ENCODE peak calls at places on chromosomes 6 and 20, in nine cellular contexts. J, Y, D, K, O, H, F, Z and T are unnamed samples.

GRCh38 chr20:7702141-7702540 is 238.1 kb downstream of the HAO1 start:
- DNase-seq in Y (no peak), D (no peak), J (peak), O (no peak), H (no peak), K (no peak), Z (no peak), F (no peak), T (no peak)

GRCh38 chr6:128461517-128461916 is 58.9 kb downstream of the PTPRK start:
- DNase-seq in O (no peak), F (no peak), Z (no peak), Y (no peak), D (no peak), H (no peak), J (no peak), K (no peak), T (no peak)

GRCh38 chr6:134034478-134034877 is 17.9 kb downstream of the SLC2A12 start:
- DNase-seq in Z (no peak), K (no peak), J (no peak), O (no peak), F (no peak), Y (no peak), H (no peak), D (no peak), T (no peak)

GRCh38 chr20:53786445-53787267 is 193.0 kb upstream of the ZNF217 start:
- DNase-seq in K (no peak), F (peak), H (no peak), Y (no peak), O (no peak), Z (peak), J (peak), D (peak), T (peak)

GRCh38 chr6:132893772-132894490 is 79.6 kb downstream of the RPS12 start:
- DNase-seq in D (no peak), J (no peak), K (no peak), F (no peak), H (no peak), O (peak), Z (no peak), Y (no peak), T (no peak)

GRCh38 chr6:54988576-54988975 is 142.0 kb downstream of the FAM83B start:
- DNase-seq in H (no peak), J (no peak), Z (peak), Y (no peak), K (no peak), D (no peak), F (no peak), O (no peak), T (no peak)

GRCh38 chr6:157834549-157834948 is 11.5 kb downstream of the SNX9 start:
- DNase-seq in H (no peak), F (no peak), K (no peak), J (no peak), Z (no peak), Y (no peak), O (no peak), D (no peak), T (no peak)

GRCh38 chr6:44043036-44043478 is 84.2 kb downstream of the MRPL14 start:
- DNase-seq in K (no peak), F (no peak), J (peak), O (no peak), Z (peak), H (no peak), D (no peak), Y (no peak), T (peak)

GRCh38 chr6:145745861-145746260 is 10.5 kb upstream of the EPM2A start:
- DNase-seq in O (no peak), F (no peak), D (no peak), J (no peak), H (no peak), K (no peak), Z (no peak), Y (no peak), T (no peak)

GRCh38 chr20:61674051-61674450 is 391.6 kb downstream of the TAF4 start:
- DNase-seq in O (no peak), K (no peak), Z (no peak), H (no peak), Y (no peak), F (no peak), D (no peak), J (no peak), T (no peak)

GRCh38 chr6:3455490-3456394 is 1.1 kb downstream of the SLC22A23 start:
- DNase-seq in Y (peak), J (peak), H (peak), D (no peak), K (no peak), Z (no peak), O (peak), F (no peak), T (peak)

GRCh38 chr6:71855406-71855805 is 30.9 kb upstream of the RIMS1 start:
- DNase-seq in D (peak), K (peak), O (no peak), H (no peak), J (peak), Z (peak), F (no peak), Y (no peak), T (no peak)

GRCh38 chr6:4388675-4389074 is 253.3 kb upstream of the ECI2 start:
- DNase-seq in H (peak), F (no peak), K (no peak), D (no peak), O (no peak), Z (no peak), J (peak), Y (peak), T (no peak)

GRCh38 chr6:149701699-149702098 is 16.2 kb downstream of the LATS1 start:
- DNase-seq in H (no peak), J (peak), K (no peak), D (no peak), F (no peak), Y (peak), O (no peak), Z (no peak), T (no peak)

GRCh38 chr20:17662333-17663039 is 19.6 kb downstream of the RRBP1 start:
- DNase-seq in H (no peak), D (no peak), J (peak), Z (no peak), F (no peak), K (no peak), Y (no peak), O (no peak), T (no peak)

GRCh38 chr20:38315290-38315966 is 11.5 kb downstream of the BPI start:
- DNase-seq in K (no peak), Y (no peak), Z (peak), F (no peak), H (peak), J (peak), D (no peak), O (peak), T (no peak)

GRCh38 chr6:83890520-83890919 is 31.0 kb downstream of the CYB5R4 start:
- DNase-seq in D (no peak), F (no peak), O (no peak), Y (no peak), J (no peak), Z (no peak), H (no peak), K (no peak), T (no peak)

GRCh38 chr20:35342154-35342769 is 50.0 kb upstream of the FAM83C start:
- DNase-seq in D (no peak), J (no peak), K (no peak), H (peak), Z (no peak), O (no peak), Y (peak), F (no peak), T (no peak)

GRCh38 chr6:27679968-27680694 is 207.2 kb upstream of the ZNF184 start:
- DNase-seq in D (no peak), Z (no peak), F (no peak), Y (peak), K (no peak), H (peak), J (no peak), O (no peak), T (no peak)

GRCh38 chr20:14189794-14190402 is 147.5 kb downstream of the FLRT3 start:
- DNase-seq in H (peak), K (peak), F (peak), Z (peak), D (peak), Y (peak), O (peak), J (peak), T (peak)

GRCh38 chr20:15081301-15081700 is 743.9 kb upstream of the FLRT3 start:
- DNase-seq in K (no peak), D (no peak), J (no peak), F (no peak), Z (no peak), H (no peak), Y (no peak), O (no peak), T (no peak)

GRCh38 chr20:52305843-52306242 is 114.3 kb upstream of the ZFP64 start:
- DNase-seq in Z (no peak), J (no peak), D (no peak), F (no peak), Y (no peak), K (no peak), O (no peak), H (no peak), T (no peak)

GRCh38 chr6:128249429-128249828 is 271.0 kb downstream of the PTPRK start:
- DNase-seq in H (no peak), F (no peak), J (no peak), O (no peak), Z (no peak), Y (no peak), K (no peak), D (no peak), T (no peak)

GRCh38 chr6:149925253-149925973 is 2.5 kb upstream of the RAET1G start:
- DNase-seq in F (no peak), K (no peak), O (peak), Y (peak), J (peak), Z (no peak), D (no peak), H (peak), T (peak)

GRCh38 chr20:32466739-32467505 is 108.8 kb downstream of the ASXL1 start:
- DNase-seq in F (no peak), H (no peak), O (no peak), D (no peak), K (no peak), Y (no peak), Z (no peak), J (no peak), T (no peak)

GRCh38 chr6:2763876-2764540 is 1.2 kb upstream of the WRNIP1 start:
- DNase-seq in Y (peak), J (no peak), F (no peak), D (no peak), H (no peak), K (no peak), Z (no peak), O (peak), T (no peak)

GRCh38 chr6:124963416-124964083 is 1.3 kb downstream of the RNF217 start:
- DNase-seq in K (no peak), Y (peak), H (no peak), Z (peak), D (no peak), O (no peak), F (no peak), J (peak), T (peak)

GRCh38 chr6:137451926-137452325 is 42.3 kb downstream of the OLIG3 start:
- DNase-seq in H (no peak), O (no peak), F (no peak), J (peak), Z (peak), Y (no peak), D (no peak), K (no peak), T (no peak)

GRCh38 chr6:73704260-73704659 is 8.3 kb downstream of the CD109 start:
- DNase-seq in D (no peak), K (no peak), F (peak), J (peak), O (no peak), Y (no peak), H (no peak), Z (peak), T (peak)

GRCh38 chr6:53033764-53034163 is 31.4 kb upstream of the FBXO9 start:
- DNase-seq in Y (no peak), K (no peak), F (no peak), J (peak), Z (peak), H (no peak), O (no peak), D (no peak), T (no peak)

GRCh38 chr20:32681175-32682084 is 7.7 kb upstream of the C20orf203 start:
- DNase-seq in J (no peak), Z (peak), O (peak), F (no peak), K (peak), Y (peak), D (peak), H (peak), T (peak)

GRCh38 chr6:161010418-161010817 is 18.8 kb downstream of the MAP3K4 start:
- DNase-seq in K (no peak), O (no peak), Y (no peak), J (peak), D (no peak), F (no peak), Z (peak), H (no peak), T (no peak)

GRCh38 chr6:108200631-108201030 is 34.8 kb downstream of the NR2E1 start:
- DNase-seq in F (peak), D (no peak), Y (no peak), H (no peak), J (no peak), Z (peak), O (no peak), K (no peak), T (peak)

GRCh38 chr6:17798477-17798876 is 91.8 kb upstream of the NUP153 start:
- DNase-seq in H (no peak), K (no peak), Y (no peak), O (no peak), J (no peak), Z (no peak), F (no peak), D (no peak), T (no peak)

GRCh38 chr6:16324622-16325225 is 86.3 kb downstream of the GMPR start:
- DNase-seq in Y (peak), D (no peak), J (no peak), F (no peak), H (no peak), Z (peak), O (no peak), K (no peak), T (no peak)

GRCh38 chr6:84082693-84083265 is 49.2 kb downstream of the MRAP2 start:
- DNase-seq in H (peak), O (no peak), D (no peak), Y (peak), K (no peak), F (no peak), J (no peak), Z (no peak), T (no peak)

GRCh38 chr6:57257911-57258541 is 35.9 kb upstream of the RAB23 start:
- DNase-seq in J (peak), F (no peak), H (no peak), D (no peak), O (no peak), Y (peak), Z (no peak), K (no peak), T (no peak)

GRCh38 chr6:27144740-27145079 is 102.8 kb upstream of the PRSS16 start:
- DNase-seq in Y (no peak), Z (no peak), O (no peak), D (peak), J (no peak), H (peak), K (no peak), F (no peak), T (no peak)

GRCh38 chr20:13017235-13017634 is 8.5 kb downstream of the SPTLC3 start:
- DNase-seq in Y (no peak), H (no peak), O (no peak), D (no peak), F (no peak), J (peak), K (no peak), Z (no peak), T (peak)

GRCh38 chr6:170265655-170266054 is 25.2 kb downstream of the DLL1 start:
- DNase-seq in F (peak), Y (no peak), Z (peak), K (no peak), O (no peak), H (no peak), J (no peak), D (no peak), T (peak)
- H3K4me2 ChIP-seq in F (peak), Y (no peak), Z (peak), K (no peak), O (no peak), H (peak), J (no peak), D (no peak), T (peak)

GRCh38 chr6:168035098-168035660 is 37.7 kb downstream of the KIF25 start:
- DNase-seq in O (peak), F (no peak), J (peak), Y (peak), Z (peak), D (no peak), H (peak), K (no peak), T (peak)

GRCh38 chr6:168031411-168032382 is 34.2 kb downstream of the KIF25 start:
- DNase-seq in Y (no peak), Z (no peak), J (peak), O (no peak), K (no peak), H (no peak), F (no peak), D (no peak), T (no peak)

GRCh38 chr6:168032383-168032760 is 34.9 kb downstream of the KIF25 start:
- DNase-seq in J (peak), D (no peak), F (no peak), Z (peak), K (no peak), Y (no peak), H (peak), O (no peak), T (peak)

GRCh38 chr6:168034537-168034936 is 37.1 kb downstream of the KIF25 start:
- DNase-seq in J (no peak), F (no peak), O (no peak), K (no peak), Y (no peak), Z (no peak), D (no peak), H (peak), T (no peak)

GRCh38 chr6:168033791-168034190 is 36.3 kb downstream of the KIF25 start:
- DNase-seq in D (no peak), F (no peak), O (no peak), H (no peak), Y (no peak), Z (no peak), J (no peak), K (no peak), T (no peak)
- TF ChIP-seq EZH2phosphoT487 in D (no peak), F (no peak), O (no peak), H (no peak), Y (no peak), Z (no peak), J (no peak), K (no peak), T (no peak)

GRCh38 chr20:2475850-2476741 is 5.5 kb upstream of the SNRPB start:
- DNase-seq in D (no peak), H (no peak), Z (no peak), F (no peak), K (no peak), J (no peak), O (no peak), Y (no peak), T (no peak)

GRCh38 chr20:2480381-2480780 is 9.8 kb upstream of the SNRPB start:
- DNase-seq in Z (no peak), F (no peak), J (no peak), O (no peak), Y (no peak), D (no peak), K (no peak), H (no peak), T (no peak)

GRCh38 chr20:2476742-2477615 is 6.4 kb upstream of the SNRPB start:
- DNase-seq in F (no peak), Z (no peak), K (no peak), J (no peak), O (no peak), D (no peak), Y (peak), H (no peak), T (no peak)
- H3K27ac ChIP-seq in F (no peak), Z (no peak), K (no peak), J (no peak), O (no peak), D (no peak), Y (no peak), H (no peak), T (no peak)

GRCh38 chr20:2693996-2694471 is 1.5 kb downstream of the EBF4 start:
- DNase-seq in K (no peak), H (peak), Z (no peak), F (no peak), J (no peak), Y (peak), D (no peak), O (peak), T (no peak)

GRCh38 chr20:2692886-2693285 is 306 bp downstream of the EBF4 start:
- DNase-seq in Z (no peak), F (no peak), O (no peak), Y (no peak), D (peak), K (no peak), J (peak), H (peak), T (no peak)

GRCh38 chr20:2692036-2692885 is at the start of gene EBF4:
- DNase-seq in D (peak), H (peak), J (peak), Y (peak), K (peak), O (peak), F (no peak), Z (no peak), T (peak)

GRCh38 chr20:2694519-2694918 is 1.9 kb downstream of the EBF4 start:
- DNase-seq in O (no peak), K (no peak), Z (no peak), F (no peak), Y (no peak), H (peak), D (no peak), J (no peak), T (no peak)

DNA sequence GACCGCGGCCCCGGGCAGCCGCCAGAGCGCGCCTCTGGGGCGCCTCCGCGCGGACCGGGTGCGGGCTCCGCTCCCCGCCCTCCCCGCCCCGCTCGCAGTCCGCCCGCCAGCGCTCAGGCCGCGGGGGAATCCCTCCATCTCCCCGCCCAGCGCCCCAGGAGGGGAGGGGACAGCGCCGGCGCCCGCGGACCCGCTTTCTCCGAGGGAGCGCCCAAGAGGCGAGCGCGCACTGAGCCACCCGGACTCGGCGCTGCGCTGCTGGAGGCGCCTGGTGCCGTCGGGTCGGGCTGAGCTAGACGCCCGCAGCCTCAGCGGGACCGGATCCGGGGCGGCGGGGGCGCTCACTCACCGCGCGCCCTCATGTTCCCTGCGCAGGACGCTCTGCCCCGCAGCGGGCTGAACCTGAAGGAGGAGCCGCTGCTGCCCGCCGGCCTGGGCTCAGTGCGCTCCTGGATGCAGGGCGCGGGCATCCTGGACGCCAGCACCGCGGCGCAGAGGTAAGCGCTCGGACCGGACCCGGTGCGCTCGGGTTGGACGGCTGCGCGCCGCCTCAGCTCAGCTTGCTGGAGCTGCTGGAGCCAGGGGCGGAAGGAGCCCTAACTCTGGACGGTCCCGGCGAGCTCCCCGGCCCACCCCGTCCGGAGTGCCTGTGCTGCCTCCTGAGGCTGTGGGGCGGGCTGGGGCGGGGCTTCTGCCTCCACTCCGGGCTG is 861 bp downstream of the EBF4 start:
- DNase-seq in F (no peak), K (peak), D (no peak), H (peak), Z (no peak), O (peak), Y (peak), J (peak), T (peak)
- H3K4me2 ChIP-seq in F (peak), K (peak), D (peak), H (peak), Z (peak), O (peak), Y (peak), J (no peak), T (peak)

GRCh38 chr6:147131728-147132127 is 72.5 kb upstream of the STXBP5 start:
- DNase-seq in Y (peak), F (no peak), H (peak), O (no peak), K (no peak), Z (no peak), D (no peak), J (peak), T (peak)

GRCh38 chr6:147133669-147134068 is 70.5 kb upstream of the STXBP5 start:
- DNase-seq in K (no peak), Z (no peak), H (no peak), D (no peak), Y (no peak), J (no peak), F (no peak), O (no peak), T (no peak)

GRCh38 chr6:147132889-147133288 is 71.3 kb upstream of the STXBP5 start:
- DNase-seq in Y (peak), Z (peak), K (no peak), O (no peak), F (no peak), H (no peak), D (no peak), J (peak), T (no peak)

GRCh38 chr6:147136057-147136456 is 68.2 kb upstream of the STXBP5 start:
- DNase-seq in Z (no peak), H (no peak), F (no peak), K (no peak), Y (peak), O (no peak), J (no peak), D (no peak), T (no peak)

GRCh38 chr6:147135211-147135672 is 69.0 kb upstream of the STXBP5 start:
- DNase-seq in D (no peak), J (peak), O (no peak), H (no peak), Z (peak), F (no peak), Y (peak), K (no peak), T (peak)
- TF ChIP-seq EZH2phosphoT487 in D (no peak), J (no peak), O (no peak), H (no peak), Z (no peak), F (no peak), Y (no peak), K (no peak), T (no peak)